ENCODE peak calls at places on chromosome 5, in seven cellular contexts. One of them, this sample, is unnamed.

GRCh38 chr5:151694035-151694485 is 7.3 kb upstream of the SPARC start:
- DNase-seq in cardiac septum: no peak
- DNase-seq in activated T-cell treated with anti-CD3 and anti-CD28 coated beads for 1 hour: no peak
- DNase-seq in cardiac fibroblast: peak; percentile 61
- DNase-seq in esophagus squamous epithelium: no peak
- DNase-seq in iPS-NIHi11: no peak
- DNase-seq in NCI-H524: no peak
- DNase-seq in this sample: no peak

GRCh38 chr5:118651002-118651401 is 337.3 kb downstream of the DTWD2 start:
- DNase-seq in NCI-H524: no peak
- DNase-seq in esophagus squamous epithelium: no peak
- DNase-seq in cardiac septum: no peak
- DNase-seq in cardiac fibroblast: no peak
- DNase-seq in iPS-NIHi11: no peak
- DNase-seq in activated T-cell treated with anti-CD3 and anti-CD28 coated beads for 1 hour: no peak
- DNase-seq in this sample: no peak

GRCh38 chr5:157575096-157575872 is at the start of gene ADAM19:
- DNase-seq in esophagus squamous epithelium: no peak
- DNase-seq in cardiac septum: peak; percentile 79
- DNase-seq in iPS-NIHi11: peak; percentile 88
- DNase-seq in NCI-H524: peak; percentile 43
- DNase-seq in activated T-cell treated with anti-CD3 and anti-CD28 coated beads for 1 hour: peak; percentile 37
- DNase-seq in cardiac fibroblast: peak; percentile 63
- DNase-seq in this sample: peak; percentile 56

GRCh38 chr5:138468133-138468965 is 3.1 kb downstream of the EGR1 start:
- DNase-seq in cardiac fibroblast: peak; percentile 47
- DNase-seq in iPS-NIHi11: no peak
- DNase-seq in esophagus squamous epithelium: no peak
- DNase-seq in NCI-H524: no peak
- DNase-seq in cardiac septum: no peak
- DNase-seq in activated T-cell treated with anti-CD3 and anti-CD28 coated beads for 1 hour: peak; percentile 61
- DNase-seq in this sample: no peak

GRCh38 chr5:113249216-113249615 is 185.6 kb downstream of the TSSK1B start:
- DNase-seq in NCI-H524: no peak
- DNase-seq in iPS-NIHi11: no peak
- DNase-seq in esophagus squamous epithelium: no peak
- DNase-seq in cardiac septum: no peak
- DNase-seq in activated T-cell treated with anti-CD3 and anti-CD28 coated beads for 1 hour: no peak
- DNase-seq in cardiac fibroblast: peak; percentile 89
- DNase-seq in this sample: no peak

GRCh38 chr5:150658121-150658520 is 2.9 kb upstream of the MYOZ3 start:
- DNase-seq in NCI-H524: no peak
- DNase-seq in cardiac septum: peak; percentile 71
- DNase-seq in cardiac fibroblast: no peak
- DNase-seq in activated T-cell treated with anti-CD3 and anti-CD28 coated beads for 1 hour: no peak
- DNase-seq in iPS-NIHi11: no peak
- DNase-seq in esophagus squamous epithelium: no peak
- DNase-seq in this sample: no peak

GRCh38 chr5:93995126-93995621 is 253.8 kb upstream of the POU5F2 start:
- DNase-seq in cardiac fibroblast: peak; percentile 33
- DNase-seq in iPS-NIHi11: no peak
- DNase-seq in activated T-cell treated with anti-CD3 and anti-CD28 coated beads for 1 hour: no peak
- DNase-seq in cardiac septum: no peak
- DNase-seq in esophagus squamous epithelium: no peak
- DNase-seq in NCI-H524: no peak
- DNase-seq in this sample: no peak

GRCh38 chr5:61304611-61305369 is 27.3 kb upstream of the ZSWIM6 start:
- DNase-seq in activated T-cell treated with anti-CD3 and anti-CD28 coated beads for 1 hour: no peak
- DNase-seq in NCI-H524: no peak
- DNase-seq in esophagus squamous epithelium: no peak
- DNase-seq in cardiac septum: no peak
- DNase-seq in iPS-NIHi11: no peak
- DNase-seq in cardiac fibroblast: peak; percentile 98
- DNase-seq in this sample: no peak